ENCODE peak calls at places on chromosomes 5 and 9, in ten cellular contexts. J, G, W, B, M, E, F, I, Y and R are unnamed samples.

GRCh38 chr5:54758038-54758437 is 227.4 kb downstream of the ESM1 start:
- DNase-seq in J (no peak), G (no peak), W (no peak), B (no peak), M (no peak), E (peak; percentile 47), F (no peak), I (no peak), Y (no peak), R (no peak)

GRCh38 chr5:168359820-168360460 is 68.5 kb downstream of the WWC1 start:
- DNase-seq in J (peak; percentile 49), G (no peak), W (no peak), B (peak; percentile 57), M (no peak), E (no peak), F (no peak), I (peak; percentile 21), Y (no peak), R (no peak)

GRCh38 chr5:74173260-74173659 is 467.3 kb downstream of the ENC1 start:
- DNase-seq in J (no peak), G (no peak), W (no peak), B (no peak), M (no peak), E (no peak), F (no peak), I (no peak), Y (no peak), R (no peak)

GRCh38 chr5:177086918-177087706 is 397 bp downstream of the FGFR4 start:
- DNase-seq in J (no peak), G (peak; percentile 70), W (peak; percentile 90), B (peak; percentile 61), M (peak; percentile 70), E (no peak), F (no peak), I (no peak), Y (peak; percentile 96), R (peak; percentile 67)

GRCh38 chr5:10111575-10111974 is 138.1 kb downstream of the ATPSCKMT start:
- DNase-seq in J (no peak), G (no peak), W (peak; percentile 35), B (peak; percentile 21), M (no peak), E (no peak), F (peak; percentile 73), I (no peak), Y (peak; percentile 18), R (peak; percentile 14)

GRCh38 chr5:135323701-135324132 is 75.3 kb downstream of the MACROH2A1 start:
- DNase-seq in J (no peak), G (no peak), W (no peak), B (no peak), M (no peak), E (no peak), F (no peak), I (peak; percentile 59), Y (peak; percentile 41), R (no peak)

GRCh38 chr9:630817-631216 is 210.7 kb upstream of the DMRT1 start:
- DNase-seq in J (no peak), G (no peak), W (no peak), B (no peak), M (no peak), E (no peak), F (no peak), I (no peak), Y (no peak), R (no peak)

GRCh38 chr9:95071925-95072324 is 245.6 kb downstream of the FANCC start:
- DNase-seq in J (no peak), G (no peak), W (no peak), B (no peak), M (no peak), E (no peak), F (no peak), I (no peak), Y (no peak), R (no peak)

GRCh38 chr5:28483327-28484025 is 1445.1 kb upstream of the CDH9 start:
- DNase-seq in J (no peak), G (no peak), W (no peak), B (no peak), M (no peak), E (no peak), F (no peak), I (no peak), Y (no peak), R (no peak)

GRCh38 chr9:136342191-136343120 is 15.1 kb downstream of the GPSM1 start:
- DNase-seq in J (no peak), G (peak; percentile 92), W (peak; percentile 68), B (no peak), M (peak; percentile 93), E (peak; percentile 94), F (no peak), I (peak; percentile 95), Y (no peak), R (peak; percentile 95)

GRCh38 chr5:38725419-38725865 is 120.4 kb upstream of the OSMR start:
- DNase-seq in J (no peak), G (no peak), W (no peak), B (no peak), M (no peak), E (no peak), F (no peak), I (no peak), Y (no peak), R (no peak)

GRCh38 chr5:144202072-144202471 is 31.4 kb downstream of the KCTD16 start:
- DNase-seq in J (no peak), G (no peak), W (no peak), B (no peak), M (no peak), E (no peak), F (no peak), I (no peak), Y (no peak), R (no peak)

GRCh38 chr5:114898602-114899001 is 271.1 kb downstream of the TRIM36 start:
- DNase-seq in J (no peak), G (no peak), W (no peak), B (peak; percentile 6), M (no peak), E (no peak), F (no peak), I (no peak), Y (no peak), R (no peak)

GRCh38 chr5:127515693-127516440 is 1.6 kb upstream of the PRRC1 start:
- DNase-seq in J (no peak), G (no peak), W (no peak), B (no peak), M (no peak), E (no peak), F (no peak), I (no peak), Y (peak; percentile 12), R (no peak)

GRCh38 chr9:1759901-1760300 is 255.2 kb upstream of the SMARCA2 start:
- DNase-seq in J (no peak), G (no peak), W (no peak), B (no peak), M (no peak), E (no peak), F (no peak), I (no peak), Y (no peak), R (no peak)

GRCh38 chr5:120735076-120735475 is 271.0 kb downstream of the PRR16 start:
- DNase-seq in J (no peak), G (no peak), W (no peak), B (no peak), M (no peak), E (no peak), F (no peak), I (no peak), Y (no peak), R (no peak)

GRCh38 chr9:38175423-38175822 is 106.4 kb upstream of the SHB start:
- DNase-seq in J (no peak), G (no peak), W (no peak), B (no peak), M (no peak), E (no peak), F (no peak), I (no peak), Y (no peak), R (no peak)

GRCh38 chr9:86573886-86574285 is 219.7 kb upstream of the TUT7 start:
- DNase-seq in J (no peak), G (no peak), W (no peak), B (no peak), M (no peak), E (no peak), F (no peak), I (no peak), Y (no peak), R (no peak)

GRCh38 chr5:127133071-127133470 is 59.8 kb upstream of the C5orf63 start:
- DNase-seq in J (no peak), G (no peak), W (no peak), B (no peak), M (no peak), E (no peak), F (no peak), I (no peak), Y (no peak), R (no peak)

GRCh38 chr9:125495137-125496119 is 211.6 kb downstream of the MAPKAP1 start:
- DNase-seq in J (no peak), G (no peak), W (no peak), B (peak; percentile 21), M (no peak), E (no peak), F (peak; percentile 66), I (no peak), Y (no peak), R (no peak)
- TF ChIP-seq POLR2A in J (no peak), G (no peak), W (no peak), B (no peak), M (no peak), E (no peak), F (no peak), I (no peak), Y (no peak), R (no peak)

DNA sequence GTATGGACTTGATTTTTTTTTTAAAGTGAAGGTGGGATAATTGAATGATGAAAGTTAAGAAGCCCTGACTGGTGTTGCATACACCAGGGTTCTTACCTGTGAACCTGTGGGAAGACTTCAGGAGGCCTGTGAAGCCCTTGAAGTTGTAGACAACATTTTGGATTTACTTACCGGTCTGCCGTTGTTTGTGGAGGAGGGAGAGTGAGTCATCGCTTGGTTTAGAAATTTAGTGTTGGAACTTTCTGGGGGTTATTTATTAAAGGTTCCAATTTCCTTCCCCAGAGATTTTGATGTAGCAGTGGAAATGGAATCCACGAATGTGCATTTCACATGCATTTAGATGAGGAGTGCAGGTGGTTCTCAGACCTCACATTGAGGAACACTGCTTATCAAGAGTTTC is 49.6 kb downstream of the ARHGAP26 start:
- DNase-seq in J (no peak), G (no peak), W (no peak), B (no peak), M (no peak), E (no peak), F (no peak), I (no peak), Y (no peak), R (no peak)
- TF ChIP-seq POLR2A in J (no peak), G (no peak), W (no peak), B (no peak), M (no peak), E (no peak), F (no peak), I (no peak), Y (no peak), R (no peak)

GRCh38 chr9:35757527-35758275 is 3.6 kb upstream of the MSMP start:
- DNase-seq in J (no peak), G (no peak), W (peak; percentile 74), B (no peak), M (no peak), E (no peak), F (no peak), I (no peak), Y (peak; percentile 35), R (no peak)
- TF ChIP-seq POLR2A in J (no peak), G (no peak), W (peak; percentile 59), B (peak; percentile 52), M (no peak), E (no peak), F (no peak), I (no peak), Y (no peak), R (peak; percentile 48)

GRCh38 chr9:133144142-133144886 is 19.4 kb downstream of the GBGT1 start:
- DNase-seq in J (no peak), G (peak; percentile 86), W (peak; percentile 80), B (no peak), M (peak; percentile 93), E (no peak), F (peak; percentile 89), I (peak; percentile 96), Y (peak; percentile 81), R (peak; percentile 81)
- TF ChIP-seq POLR2A in J (no peak), G (no peak), W (no peak), B (no peak), M (no peak), E (no peak), F (no peak), I (no peak), Y (no peak), R (peak; percentile 55)